ENCODE peak calls at places on chromosomes 4 and X, in eight cellular contexts. S is HepG2, P is GM12878, R is K562, B is SK-N-SH, F is GM23338, I is Panc1, L is HCT116. D is an unnamed sample.

GRCh38 chr4:147682755-147683154 is 1.2 kb downstream of the PRMT9 start:
- DNase-seq in P (no peak), L (no peak), F (no peak), S (no peak), R (peak), I (no peak), B (peak), D (no peak)

GRCh38 chrX:71058116-71058515 is 10.0 kb downstream of the SNX12 start:
- DNase-seq in S (no peak), P (no peak), B (no peak), R (no peak), I (no peak), F (no peak), L (no peak), D (no peak)

GRCh38 chr4:11367371-11367770 is 61.3 kb downstream of the HS3ST1 start:
- DNase-seq in R (no peak), F (no peak), P (no peak), B (no peak), S (no peak), I (no peak), L (no peak), D (no peak)

GRCh38 chrX:49059209-49060191 is 701 bp downstream of the CCDC120 start:
- DNase-seq in S (no peak), B (no peak), P (no peak), R (peak), I (no peak), L (no peak), F (peak), D (no peak)

GRCh38 chr4:6855692-6856297 is 53.8 kb upstream of the TBC1D14 start:
- DNase-seq in P (peak), S (peak), R (peak), L (no peak), I (no peak), F (no peak), B (no peak), D (peak)

GRCh38 chr4:27604692-27605091 is 744.1 kb downstream of the STIM2 start:
- DNase-seq in R (no peak), F (no peak), S (no peak), P (no peak), L (no peak), B (no peak), I (no peak), D (no peak)

GRCh38 chrX:31500920-31501319 is 429.1 kb upstream of the FTHL17 start:
- DNase-seq in F (peak), S (no peak), L (no peak), R (no peak), I (no peak), B (no peak), P (no peak), D (no peak)

GRCh38 chr4:67483868-67484602 is 61.3 kb downstream of the CENPC start:
- DNase-seq in L (no peak), F (peak), I (no peak), S (no peak), R (peak), B (no peak), P (no peak), D (no peak)

GRCh38 chr4:24007740-24008348 is 118.0 kb upstream of the PPARGC1A start:
- DNase-seq in L (no peak), F (no peak), S (peak), R (no peak), P (no peak), I (no peak), B (no peak), D (no peak)

GRCh38 chrX:118751950-118752783 is 24.8 kb downstream of the IL13RA1 start:
- DNase-seq in F (no peak), L (no peak), I (no peak), P (peak), R (no peak), B (no peak), S (no peak), D (peak)

GRCh38 chrX:74250574-74250973 is 53.4 kb upstream of the ZCCHC13 start:
- DNase-seq in I (no peak), F (no peak), L (no peak), R (peak), B (no peak), S (no peak), P (no peak), D (no peak)

GRCh38 chr4:144449623-144450022 is 196.3 kb upstream of the HHIP start:
- DNase-seq in R (no peak), I (no peak), L (no peak), F (no peak), P (no peak), B (no peak), S (no peak), D (no peak)

GRCh38 chr4:139416073-139416673 is 37.7 kb upstream of the RAB33B start:
- DNase-seq in R (peak), I (no peak), L (peak), P (no peak), S (peak), F (peak), B (peak), D (peak)

GRCh38 chrX:34426334-34426733 is 230.8 kb downstream of the TMEM47 start:
- DNase-seq in I (no peak), B (no peak), S (no peak), F (peak), R (no peak), P (no peak), L (no peak), D (no peak)

GRCh38 chr4:3045500-3045850 is 28.9 kb downstream of the HTT-AS start:
- DNase-seq in F (no peak), L (no peak), I (no peak), B (no peak), P (no peak), R (peak), S (no peak), D (peak)

GRCh38 chr4:95572304-95572991 is 23.7 kb upstream of the UNC5C start:
- DNase-seq in L (no peak), I (no peak), S (no peak), R (no peak), F (peak), P (no peak), B (no peak), D (no peak)

GRCh38 chrX:140701480-140701879 is 8.1 kb upstream of the LINC00632 start:
- DNase-seq in B (peak), F (peak), S (no peak), P (no peak), L (no peak), I (no peak), R (peak), D (no peak)

GRCh38 chr4:6762244-6762615 is 20.3 kb upstream of the KIAA0232 start:
- DNase-seq in F (no peak), I (no peak), B (no peak), R (no peak), L (no peak), S (no peak), P (no peak), D (no peak)

GRCh38 chr4:69995526-69996016 is at the start of gene STATH:
- DNase-seq in R (no peak), F (no peak), L (no peak), B (no peak), I (no peak), P (no peak), S (no peak), D (no peak)

GRCh38 chr4:98682719-98683118 is 24.3 kb upstream of the TSPAN5 start:
- DNase-seq in B (peak), L (no peak), F (no peak), R (peak), S (no peak), I (no peak), P (no peak), D (no peak)

GRCh38 chr4:77893451-77893850 is 30.8 kb downstream of the MRPL1 start:
- DNase-seq in F (no peak), L (no peak), P (no peak), I (no peak), B (no peak), S (no peak), R (no peak), D (no peak)

GRCh38 chr4:41213563-41214157 is 682 bp downstream of the APBB2 start:
- DNase-seq in S (no peak), R (no peak), I (no peak), B (no peak), F (no peak), P (no peak), L (no peak), D (no peak)

GRCh38 chr4:146916479-146917076 is 29.1 kb downstream of the TTC29 start:
- DNase-seq in F (peak), R (peak), B (peak), I (peak), S (peak), L (peak), P (peak), D (no peak)

GRCh38 chr4:109559983-109560686 is at the start of gene MCUB:
- DNase-seq in I (peak), P (peak), R (peak), S (peak), F (peak), B (peak), L (peak), D (peak)
- TF ChIP-seq POLR2AphosphoS5 in I (no peak), P (peak), R (no peak), S (no peak), F (peak), B (peak), L (peak), D (no peak)

GRCh38 chrX:77447339-77448149 is at the start of gene FGF16:
- DNase-seq in I (no peak), P (no peak), L (no peak), S (no peak), R (no peak), B (peak), F (peak), D (peak)

GRCh38 chrX:77448170-77448569 is 981 bp downstream of the FGF16 start:
- DNase-seq in L (no peak), P (no peak), S (no peak), R (no peak), I (no peak), F (peak), B (no peak), D (no peak)

GRCh38 chrX:77444075-77444474 is 3.1 kb upstream of the FGF16 start:
- DNase-seq in P (no peak), L (no peak), S (no peak), I (no peak), R (no peak), F (no peak), B (no peak), D (no peak)

GRCh38 chrX:77446840-77447239 is 349 bp upstream of the FGF16 start:
- DNase-seq in S (no peak), R (no peak), B (no peak), L (no peak), I (no peak), F (no peak), P (no peak), D (no peak)

GRCh38 chrX:77446029-77446585 is 1.1 kb upstream of the FGF16 start:
- DNase-seq in I (no peak), L (no peak), P (no peak), S (no peak), R (no peak), B (no peak), F (peak), D (no peak)
- TF ChIP-seq REST in I (no peak), L (no peak), P (no peak), S (no peak), R (no peak), B (no peak), F (no peak), D (no peak)

DNA sequence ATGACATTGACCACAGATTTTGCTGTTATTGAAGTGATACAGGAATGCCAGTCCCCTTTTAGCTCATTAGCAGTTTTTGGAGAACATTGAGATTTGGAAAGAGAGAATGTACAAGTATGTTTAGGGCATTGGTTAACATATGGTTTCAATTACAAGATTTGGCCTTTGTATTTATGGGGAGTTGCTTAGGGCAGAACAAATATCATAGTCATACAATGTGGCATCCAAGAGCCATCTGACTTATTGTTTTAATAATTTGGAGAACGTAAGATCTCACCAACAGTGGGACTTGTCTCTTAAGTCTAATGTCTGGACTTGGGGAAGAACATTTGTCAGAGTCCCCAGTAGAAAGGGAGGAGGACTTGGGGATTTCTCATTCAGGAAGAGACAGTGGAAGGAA is 166.1 kb downstream of the STK32B start:
- DNase-seq in L (no peak), R (no peak), F (no peak), P (no peak), S (no peak), I (no peak), B (no peak), D (no peak)
- TF ChIP-seq POLR2AphosphoS5 in L (no peak), R (no peak), F (no peak), P (no peak), S (no peak), I (no peak), B (no peak), D (no peak)

DNA sequence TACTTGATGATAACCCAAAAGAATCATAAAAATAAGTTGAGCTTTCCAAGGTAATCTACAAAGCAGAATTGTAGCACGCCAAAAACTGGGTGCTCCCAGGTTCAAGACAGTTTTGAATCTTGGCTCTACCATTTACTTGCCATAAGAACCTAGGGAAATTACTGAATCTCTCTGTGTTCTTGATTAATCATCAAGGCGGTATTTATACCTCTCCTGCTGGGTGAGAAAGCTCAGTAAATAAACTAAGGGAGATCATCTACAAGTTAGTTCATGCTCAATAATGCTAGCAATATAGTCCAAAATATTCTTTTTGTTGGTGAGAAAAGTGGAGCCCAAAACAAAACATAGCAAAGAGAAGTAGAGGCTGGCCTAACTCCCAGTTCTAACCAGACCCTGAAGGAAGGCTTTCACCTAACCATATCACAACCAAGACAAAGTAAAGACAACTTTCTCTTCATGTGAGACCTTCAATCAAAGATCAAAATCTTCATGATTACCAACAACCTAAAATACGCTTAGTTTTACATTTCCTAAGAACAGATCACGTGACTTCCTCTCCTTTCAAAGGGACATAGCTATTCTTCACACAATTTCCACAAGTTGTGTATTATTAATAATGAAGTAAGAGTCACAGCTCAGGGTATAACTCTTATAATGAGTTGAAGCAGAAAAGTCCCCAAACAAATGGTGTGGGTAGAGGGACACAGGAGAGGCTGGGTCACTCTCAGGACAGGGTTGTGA is 34.3 kb downstream of the TNIP3 start:
- DNase-seq in P (no peak), L (no peak), I (no peak), R (no peak), F (no peak), S (no peak), B (no peak), D (no peak)
- TF ChIP-seq REST in P (no peak), L (no peak), I (no peak), R (no peak), F (no peak), S (no peak), B (no peak), D (no peak)

GRCh38 chrX:56978172-56978571 is 17.2 kb downstream of the SPIN3 start:
- DNase-seq in S (peak), I (no peak), P (peak), F (peak), B (peak), L (peak), R (peak), D (no peak)
- TF ChIP-seq POLR2AphosphoS5 in S (no peak), I (no peak), P (no peak), F (no peak), B (no peak), L (no peak), R (no peak), D (no peak)

DNA sequence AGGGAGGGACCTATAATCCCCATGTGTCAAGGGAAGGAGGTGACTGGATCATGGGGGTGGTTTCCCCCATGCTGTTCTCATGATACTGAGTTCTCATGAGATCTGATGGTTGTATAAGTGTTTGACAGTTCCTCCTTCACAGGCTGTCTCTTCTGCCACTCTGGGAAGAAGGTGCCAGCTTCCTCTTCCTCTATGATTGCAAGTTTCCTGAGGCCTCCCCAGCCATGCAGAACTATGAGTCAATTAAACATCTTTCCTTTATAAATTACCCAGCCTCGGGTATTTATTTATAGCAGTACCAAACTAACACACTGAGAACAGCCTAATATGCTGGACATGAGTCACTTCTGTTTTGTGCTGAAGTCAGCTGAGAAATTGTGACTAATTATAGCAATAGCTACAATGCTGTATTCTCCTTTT is 656.9 kb upstream of the CPEB2 start:
- DNase-seq in P (no peak), S (no peak), R (no peak), L (no peak), B (no peak), I (no peak), F (no peak), D (peak)
- TF ChIP-seq REST in P (no peak), S (no peak), R (no peak), L (no peak), B (no peak), I (no peak), F (no peak), D (no peak)